ENCODE peak calls at places on chromosomes 5 and 9, in eight cellular contexts. H, E, Q, Y, C, B, W and T are unnamed samples.

GRCh38 chr5:64184832-64185231 is 19.2 kb downstream of the RNF180 start:
- DNase-seq in H (no peak), E (no peak), Q (no peak), Y (no peak), C (no peak), B (no peak), W (no peak), T (no peak)

GRCh38 chr9:35162605-35163315 is 951 bp downstream of the UNC13B start:
- DNase-seq in H (peak; percentile 10), E (no peak), Q (no peak), Y (no peak), C (no peak), B (no peak), W (no peak), T (no peak)

GRCh38 chr9:27107241-27107640 is 1.8 kb upstream of the TEK start:
- DNase-seq in H (no peak), E (no peak), Q (no peak), Y (no peak), C (no peak), B (no peak), W (no peak), T (no peak)

GRCh38 chr5:154916874-154917273 is 21.1 kb downstream of the GEMIN5 start:
- DNase-seq in H (no peak), E (no peak), Q (no peak), Y (no peak), C (no peak), B (no peak), W (no peak), T (no peak)

GRCh38 chr5:112738180-112738560 is 485 bp downstream of the APC start:
- DNase-seq in H (peak; percentile 14), E (no peak), Q (peak; percentile 3), Y (no peak), C (no peak), B (peak; percentile 36), W (no peak), T (peak; percentile 22)

GRCh38 chr5:167571824-167572223 is 719.6 kb upstream of the WWC1 start:
- DNase-seq in H (no peak), E (no peak), Q (no peak), Y (no peak), C (no peak), B (peak; percentile 36), W (no peak), T (no peak)

GRCh38 chr5:142280066-142281011 is 44.5 kb downstream of the SPRY4 start:
- DNase-seq in H (peak; percentile 12), E (no peak), Q (no peak), Y (no peak), C (peak; percentile 83), B (peak; percentile 84), W (no peak), T (no peak)

GRCh38 chr9:134611046-134611445 is 30.6 kb upstream of the COL5A1 start:
- DNase-seq in H (no peak), E (no peak), Q (peak; percentile 71), Y (no peak), C (no peak), B (no peak), W (peak; percentile 13), T (no peak)

GRCh38 chr9:125989090-125989501 is 241.9 kb downstream of the PBX3 start:
- DNase-seq in H (no peak), E (no peak), Q (no peak), Y (no peak), C (no peak), B (no peak), W (peak; percentile 27), T (no peak)

GRCh38 chr9:72292184-72292787 is 72.7 kb downstream of the ZFAND5 start:
- DNase-seq in H (peak; percentile 78), E (no peak), Q (peak; percentile 55), Y (no peak), C (peak; percentile 72), B (peak; percentile 39), W (no peak), T (no peak)

DNA sequence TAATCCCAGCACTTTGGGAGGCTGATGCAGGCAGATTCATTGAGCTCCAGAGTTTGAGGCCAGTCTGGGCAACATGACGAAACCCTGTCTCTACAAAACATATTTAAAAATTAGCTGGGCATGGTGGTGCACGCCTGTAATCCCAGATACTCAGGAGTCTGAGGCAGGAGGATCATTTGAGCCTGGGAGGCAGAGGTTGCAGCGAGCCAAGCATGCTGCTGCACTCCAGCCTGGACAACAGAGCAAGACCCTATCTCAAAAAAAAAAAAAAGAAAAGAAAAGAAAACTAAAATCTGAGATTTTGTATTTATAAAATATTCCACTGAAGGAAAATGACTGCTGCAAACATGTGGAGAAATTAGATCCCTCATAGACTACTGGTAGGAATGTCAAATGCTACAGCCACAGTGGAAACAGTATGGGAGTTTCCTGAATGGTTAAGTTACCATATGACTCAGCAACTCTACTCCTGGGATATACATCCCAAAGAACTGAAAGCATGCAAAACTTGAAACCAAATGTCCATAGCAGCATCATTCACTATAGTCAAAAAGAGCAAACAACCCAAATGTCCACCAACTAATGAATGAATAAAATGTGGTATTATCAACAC is 106.1 kb downstream of the UBAP2 start:
- DNase-seq in H (peak; percentile 82), E (no peak), Q (peak; percentile 68), Y (no peak), C (peak; percentile 85), B (no peak), W (no peak), T (no peak)
- TF ChIP-seq CTCF in H (peak; percentile 63), E (no peak), Q (peak; percentile 64), Y (no peak), C (peak; percentile 59), B (no peak), W (no peak), T (no peak)

DNA sequence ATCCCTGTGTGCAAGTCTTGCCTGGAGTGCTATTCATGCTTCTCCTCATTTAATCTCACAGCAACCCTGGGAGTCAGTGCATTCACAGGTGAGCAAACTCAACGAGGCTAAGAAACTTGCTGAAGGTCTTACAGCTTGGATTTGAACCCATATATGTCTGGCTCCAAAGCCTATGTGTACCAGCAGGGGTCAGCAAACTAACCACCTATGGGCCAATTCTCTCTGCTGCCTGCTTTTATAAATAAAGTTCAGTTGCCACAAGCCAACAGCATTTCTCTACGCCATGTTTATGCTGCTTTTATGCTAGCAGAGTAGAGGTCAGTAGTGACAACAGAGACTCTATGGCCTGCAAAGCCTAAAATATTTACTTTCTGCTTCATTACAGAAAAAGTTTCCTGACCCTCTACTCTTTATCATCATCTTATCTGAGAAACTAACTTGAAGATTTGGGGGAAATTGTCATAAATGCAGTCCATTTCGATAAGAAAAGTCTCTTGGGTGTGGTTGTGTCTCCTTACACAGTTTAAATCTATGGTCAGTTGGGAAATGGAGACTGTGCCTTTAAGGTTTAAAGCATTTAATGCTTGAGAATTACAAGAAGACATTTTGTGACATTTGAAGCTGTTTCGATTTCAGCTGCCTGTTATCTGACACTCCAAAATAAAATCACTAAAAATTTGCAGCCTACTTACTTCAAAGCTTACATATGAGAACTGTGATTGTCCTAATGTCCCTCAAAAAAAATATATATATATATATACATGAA is 137.7 kb downstream of the PRELID2 start:
- DNase-seq in H (peak; percentile 61), E (no peak), Q (peak; percentile 17), Y (no peak), C (peak; percentile 80), B (peak; percentile 47), W (no peak), T (peak; percentile 20)
- TF ChIP-seq CTCF in H (peak; percentile 63), E (peak; percentile 9), Q (peak; percentile 75), Y (no peak), C (peak; percentile 81), B (peak; percentile 61), W (peak; percentile 52), T (peak; percentile 55)

DNA sequence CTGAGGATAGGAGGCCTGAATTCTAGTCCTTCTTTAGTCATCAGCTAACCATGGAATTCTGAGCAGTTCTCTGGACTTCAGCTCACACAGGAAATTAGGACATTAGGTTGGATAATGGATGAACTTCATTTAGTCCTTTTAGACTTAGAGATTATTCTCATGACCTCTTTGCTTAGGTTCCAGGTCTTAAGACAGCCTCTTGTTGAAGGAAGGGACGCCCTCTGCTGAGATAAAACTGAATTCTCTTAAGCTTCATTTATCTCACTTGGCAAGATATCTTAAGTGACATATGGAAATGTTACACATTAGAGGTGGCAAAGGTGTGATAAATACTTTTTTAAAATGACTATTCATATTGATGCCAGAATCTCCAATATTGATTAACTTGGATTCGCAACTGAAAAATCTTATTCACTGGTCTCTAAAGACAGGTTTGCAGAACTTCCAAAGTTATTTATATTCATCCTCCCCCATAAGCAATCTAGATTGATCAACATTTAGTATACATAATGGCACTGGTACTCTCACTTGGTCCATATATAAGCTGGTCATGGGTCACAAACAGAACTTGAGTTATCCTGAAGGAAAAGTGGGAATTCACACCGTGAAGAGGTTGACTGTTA is 16.9 kb upstream of the ZNF366 start:
- DNase-seq in H (peak; percentile 94), E (no peak), Q (peak; percentile 49), Y (no peak), C (peak; percentile 95), B (peak; percentile 64), W (no peak), T (no peak)
- TF ChIP-seq CTCF in H (peak; percentile 61), E (peak; percentile 12), Q (peak; percentile 93), Y (no peak), C (peak; percentile 62), B (peak; percentile 67), W (peak; percentile 62), T (peak; percentile 34)

GRCh38 chr5:31413030-31413812 is 118.7 kb downstream of the DROSHA start:
- DNase-seq in H (no peak), E (no peak), Q (peak; percentile 56), Y (no peak), C (no peak), B (no peak), W (no peak), T (no peak)

GRCh38 chr5:31416547-31416946 is 115.3 kb downstream of the DROSHA start:
- DNase-seq in H (no peak), E (no peak), Q (no peak), Y (no peak), C (no peak), B (peak; percentile 19), W (no peak), T (no peak)

GRCh38 chr5:31412324-31412723 is 119.6 kb downstream of the DROSHA start:
- DNase-seq in H (peak; percentile 16), E (no peak), Q (no peak), Y (no peak), C (peak; percentile 31), B (no peak), W (no peak), T (no peak)

GRCh38 chr5:31410089-31410488 is 121.8 kb downstream of the DROSHA start:
- DNase-seq in H (no peak), E (no peak), Q (no peak), Y (no peak), C (no peak), B (no peak), W (no peak), T (no peak)

DNA sequence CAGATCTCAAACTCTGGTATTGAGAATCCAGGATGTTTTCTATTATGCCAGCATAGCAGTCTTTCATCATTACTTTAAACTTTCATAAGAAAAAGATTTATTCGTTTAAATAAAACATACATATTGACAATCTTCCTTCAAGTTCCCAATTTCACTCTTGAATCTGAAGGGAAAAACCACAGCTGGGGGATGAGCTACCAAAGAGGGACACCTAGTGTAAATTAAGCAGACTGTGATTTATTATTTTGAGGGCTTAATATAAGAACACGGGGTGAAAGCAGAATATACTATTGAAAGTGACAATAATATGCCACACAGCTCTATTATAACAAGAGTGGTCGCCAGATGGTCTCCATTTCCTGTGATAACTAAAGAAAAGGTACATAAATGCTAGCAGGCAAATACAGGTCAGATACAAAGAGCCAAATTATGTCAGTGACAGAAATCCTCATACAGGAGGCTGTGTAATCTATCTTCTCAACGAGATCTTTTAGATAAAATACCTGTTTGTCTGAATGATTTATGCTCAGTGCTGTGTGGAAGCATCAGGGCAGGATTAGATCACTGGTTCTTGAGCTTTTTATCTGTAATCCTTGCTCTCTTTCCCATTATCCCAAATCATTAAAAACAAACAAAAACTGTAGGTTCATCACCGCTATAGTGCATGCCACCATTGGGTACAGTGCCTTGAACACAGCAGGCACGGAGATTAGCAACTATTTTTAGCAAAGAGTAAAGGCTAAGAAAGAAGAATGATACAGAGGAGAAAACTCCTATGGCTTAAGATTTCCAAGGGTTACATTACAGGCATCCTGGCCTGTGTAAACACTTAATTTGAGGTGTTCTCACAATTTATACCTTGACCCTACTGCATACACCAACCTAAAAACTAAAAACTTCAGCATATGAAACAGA is 116.6 kb downstream of the DROSHA start:
- DNase-seq in H (peak; percentile 36), E (no peak), Q (no peak), Y (no peak), C (peak; percentile 19), B (no peak), W (no peak), T (no peak)
- TF ChIP-seq CTCF in H (no peak), E (no peak), Q (peak; percentile 44), Y (no peak), C (no peak), B (no peak), W (no peak), T (no peak)